ENCODE peak calls at places on chromosomes 3 and 15, in six cellular contexts. B is cardiac muscle cell; T is GM20000; C is hepatocyte; S is psoas muscle; F is activated CD8-positive, alpha-beta T cell treated with anti-CD3 and anti-CD28 coated beads for 36 hours. J is an unnamed sample.

GRCh38 chr3:196641278-196642058 is 2.0 kb downstream of the NRROS start:
- DNase-seq in B (no peak), T (no peak), C (no peak), S (no peak), F (peak), J (no peak)

GRCh38 chr3:42612147-42612680 is 11.7 kb downstream of the NKTR start:
- DNase-seq in B (no peak), T (no peak), C (no peak), S (no peak), F (no peak), J (no peak)

GRCh38 chr3:112043621-112044201 is 9.2 kb downstream of the TMPRSS7 start:
- DNase-seq in B (peak), T (peak), C (peak), S (no peak), F (peak), J (peak)

GRCh38 chr15:53225786-53226185 is 435.6 kb upstream of the ONECUT1 start:
- DNase-seq in B (no peak), T (no peak), C (no peak), S (no peak), F (no peak), J (no peak)

GRCh38 chr15:73283341-73283962 is 85.3 kb downstream of the HCN4 start:
- DNase-seq in B (no peak), T (no peak), C (no peak), S (no peak), F (no peak), J (no peak)

GRCh38 chr3:158731938-158732855 is at the start of gene RARRES1:
- DNase-seq in B (peak), T (peak), C (peak), S (peak), F (peak), J (peak)

GRCh38 chr15:33565099-33565498 is 254.3 kb downstream of the RYR3 start:
- DNase-seq in B (peak), T (no peak), C (peak), S (no peak), F (no peak), J (no peak)

GRCh38 chr3:196951371-196951770 is 9.0 kb upstream of the NCBP2 start:
- DNase-seq in B (no peak), T (no peak), C (no peak), S (no peak), F (no peak), J (no peak)

GRCh38 chr3:38662544-38662943 is 13.1 kb upstream of the SCN5A start:
- DNase-seq in B (peak), T (no peak), C (peak), S (no peak), F (no peak), J (no peak)

GRCh38 chr3:39178553-39178952 is 13.8 kb downstream of the XIRP1 start:
- DNase-seq in B (peak), T (peak), C (no peak), S (no peak), F (peak), J (no peak)

GRCh38 chr3:190497809-190498208 is 16.1 kb upstream of the IL1RAP start:
- DNase-seq in B (peak), T (no peak), C (no peak), S (no peak), F (no peak), J (no peak)

GRCh38 chr3:114632757-114633424 is 339.1 kb downstream of the TIGIT start:
- DNase-seq in B (no peak), T (no peak), C (no peak), S (no peak), F (peak), J (no peak)

GRCh38 chr3:34842706-34843478 is 796.4 kb upstream of the ARPP21 start:
- DNase-seq in B (no peak), T (no peak), C (no peak), S (no peak), F (no peak), J (no peak)

GRCh38 chr3:157127831-157128767 is 31.8 kb downstream of the CCNL1 start:
- DNase-seq in B (peak), T (peak), C (peak), S (peak), F (peak), J (peak)

GRCh38 chr3:13018039-13018431 is 55.2 kb downstream of the IQSEC1 start:
- DNase-seq in B (no peak), T (no peak), C (no peak), S (peak), F (no peak), J (no peak)

GRCh38 chr15:25504307-25504706 is 65.5 kb upstream of the UBE3A start:
- DNase-seq in B (peak), T (no peak), C (no peak), S (no peak), F (no peak), J (no peak)

GRCh38 chr3:196620228-196620627 is 19.3 kb upstream of the NRROS start:
- DNase-seq in B (no peak), T (no peak), C (no peak), S (no peak), F (peak), J (no peak)

GRCh38 chr15:68447209-68447608 is 15.2 kb upstream of the ITGA11 start:
- DNase-seq in B (no peak), T (no peak), C (no peak), S (no peak), F (no peak), J (no peak)

GRCh38 chr15:26081758-26082068 is 218.6 kb upstream of the ATP10A start:
- DNase-seq in B (no peak), T (no peak), C (no peak), S (no peak), F (no peak), J (no peak)

GRCh38 chr15:34708422-34708821 is 46.4 kb downstream of the GJD2 start:
- DNase-seq in B (peak), T (peak), C (peak), S (no peak), F (no peak), J (peak)

GRCh38 chr15:52186651-52187486 is 4.3 kb downstream of the GNB5 start:
- DNase-seq in B (peak), T (no peak), C (no peak), S (no peak), F (no peak), J (no peak)

GRCh38 chr15:56736881-56737707 is 3.8 kb upstream of the ZNF280D start:
- DNase-seq in B (no peak), T (no peak), C (no peak), S (no peak), F (no peak), J (no peak)

GRCh38 chr15:99729920-99730319 is 3.3 kb downstream of the LYSMD4 start:
- DNase-seq in B (peak), T (no peak), C (peak), S (no peak), F (peak), J (peak)

GRCh38 chr15:74311734-74312444 is 55.6 kb downstream of the CYP11A1 start:
- DNase-seq in B (no peak), T (peak), C (peak), S (no peak), F (no peak), J (peak)

GRCh38 chr15:65940618-65940909 is 71.3 kb downstream of the RAB11A start:
- DNase-seq in B (no peak), T (no peak), C (no peak), S (no peak), F (no peak), J (no peak)

GRCh38 chr15:100131321-100132224 is 210.2 kb downstream of the ADAMTS17 start:
- DNase-seq in B (peak), T (peak), C (peak), S (no peak), F (peak), J (peak)

GRCh38 chr3:55178336-55178735 is 250.5 kb upstream of the LRTM1 start:
- DNase-seq in B (no peak), T (no peak), C (no peak), S (no peak), F (no peak), J (no peak)

DNA sequence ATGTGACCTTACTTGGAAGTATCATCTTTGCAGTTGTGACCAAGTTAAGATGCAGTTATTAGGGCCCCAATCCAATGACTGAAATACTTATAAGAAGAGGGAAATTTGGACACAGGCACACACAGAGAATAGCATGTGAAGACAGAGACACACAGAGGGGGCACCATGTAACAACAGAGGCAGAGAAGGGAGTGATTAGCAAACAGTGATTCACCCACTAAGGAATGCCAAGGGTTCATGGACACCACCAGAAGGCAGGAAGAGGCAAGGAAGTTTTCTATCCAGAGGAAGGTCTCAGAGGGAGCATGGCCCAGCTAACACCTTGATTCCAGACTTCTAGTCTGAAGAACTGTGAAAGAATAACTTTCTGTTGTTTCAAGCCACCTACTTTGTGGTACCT is 25.0 kb downstream of the SIDT1 start:
- DNase-seq in B (peak), T (no peak), C (peak), S (no peak), F (no peak), J (no peak)
- TF ChIP-seq CTCF in B (peak), T (no peak), C (peak), S (no peak), F (no peak), J (no peak)

GRCh38 chr3:29067014-29067413 is 213.9 kb upstream of the RBMS3 start:
- DNase-seq in B (no peak), T (no peak), C (no peak), S (no peak), F (no peak), J (no peak)

GRCh38 chr3:29071077-29071634 is 209.7 kb upstream of the RBMS3 start:
- DNase-seq in B (peak), T (no peak), C (no peak), S (no peak), F (no peak), J (no peak)

DNA sequence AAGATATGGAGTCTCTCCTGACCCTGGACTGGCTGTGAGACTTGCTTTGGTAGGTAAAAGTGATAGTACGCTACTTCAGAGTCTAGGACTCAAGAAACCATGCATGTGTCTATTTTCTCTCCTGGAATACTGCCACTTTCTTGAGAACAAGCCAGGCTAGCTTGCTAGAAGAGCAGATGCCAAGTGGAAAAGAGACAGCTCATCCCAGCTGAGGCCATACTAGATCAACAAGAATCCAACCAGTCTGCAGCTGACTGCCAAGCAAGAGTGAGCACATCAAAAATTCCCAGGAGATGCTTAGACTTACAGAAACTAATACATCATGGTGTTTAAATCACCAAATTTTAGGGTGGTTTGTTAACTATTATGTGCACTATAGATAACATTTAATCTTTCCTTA is 208.2 kb upstream of the RBMS3 start:
- DNase-seq in B (no peak), T (no peak), C (no peak), S (no peak), F (no peak), J (no peak)
- TF ChIP-seq CTCF in B (no peak), T (no peak), C (no peak), S (no peak), F (no peak), J (no peak)

GRCh38 chr15:40106203-40107161 is 2.2 kb downstream of the BMF start:
- DNase-seq in B (peak), T (peak), C (peak), S (peak), F (no peak), J (peak)
- TF ChIP-seq CTCF in B (no peak), T (no peak), C (peak), S (no peak), F (no peak), J (no peak)

GRCh38 chr3:15470261-15470660 is 42.9 kb downstream of the EAF1 start:
- DNase-seq in B (no peak), T (no peak), C (no peak), S (no peak), F (no peak), J (no peak)
- TF ChIP-seq CTCF in B (no peak), T (no peak), C (no peak), S (no peak), F (no peak), J (no peak)

DNA sequence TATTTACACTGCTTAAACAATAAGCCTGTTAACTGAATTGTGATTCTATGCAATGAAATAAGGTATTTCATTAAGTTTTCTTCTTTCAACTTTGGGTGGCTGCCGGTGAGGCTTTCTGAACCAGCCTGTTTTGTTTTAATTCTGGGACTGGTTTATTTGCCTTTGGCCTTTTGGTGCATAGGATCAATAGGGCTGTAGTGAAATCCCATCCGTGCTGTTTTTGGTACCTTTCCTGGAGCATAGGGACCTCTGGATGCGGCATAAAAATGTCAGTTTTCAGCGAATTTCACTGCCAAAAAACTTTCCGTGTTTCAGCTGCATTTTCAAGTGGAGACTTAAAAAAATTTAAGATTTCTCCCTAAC is 514 bp downstream of the PLS1 start:
- DNase-seq in B (no peak), T (no peak), C (no peak), S (no peak), F (no peak), J (no peak)
- TF ChIP-seq CTCF in B (no peak), T (no peak), C (no peak), S (no peak), F (no peak), J (no peak)

J was measured in GM13976.